ENCODE peak calls at places on chromosomes 3 and 15, in six cellular contexts. R, E, B, A, G and Q are unnamed samples.

GRCh38 chr3:172106989-172107388 is 67.6 kb downstream of the FNDC3B start:
- DNase-seq in R (no peak), E (no peak), B (no peak), A (no peak), G (no peak), Q (peak; percentile 60)

GRCh38 chr3:83843716-83844115 is 1115.1 kb upstream of the CADM2 start:
- DNase-seq in R (peak; percentile 62), E (no peak), B (no peak), A (no peak), G (no peak), Q (no peak)

GRCh38 chr3:43923101-43923979 is 232.6 kb downstream of the ABHD5 start:
- DNase-seq in R (no peak), E (no peak), B (no peak), A (no peak), G (no peak), Q (no peak)

GRCh38 chr3:182710557-182711157 is 82.6 kb upstream of the ATP11B start:
- DNase-seq in R (peak; percentile 23), E (no peak), B (peak; percentile 39), A (no peak), G (no peak), Q (no peak)

GRCh38 chr3:42557849-42558248 is 23.9 kb downstream of the SEC22C start:
- DNase-seq in R (no peak), E (no peak), B (no peak), A (no peak), G (no peak), Q (no peak)

GRCh38 chr3:149120051-149120972 is 9.1 kb upstream of the HPS3 start:
- DNase-seq in R (peak; percentile 81), E (no peak), B (peak; percentile 85), A (peak; percentile 41), G (no peak), Q (no peak)

GRCh38 chr3:81726735-81727134 is 34.7 kb downstream of the GBE1 start:
- DNase-seq in R (peak; percentile 43), E (no peak), B (peak; percentile 64), A (no peak), G (no peak), Q (no peak)

GRCh38 chr3:142235690-142236089 is 10.3 kb upstream of the GK5 start:
- DNase-seq in R (no peak), E (no peak), B (no peak), A (no peak), G (no peak), Q (no peak)

GRCh38 chr15:67542462-67543347 is at the start of gene MAP2K5:
- DNase-seq in R (peak; percentile 69), E (peak; percentile 95), B (peak; percentile 77), A (peak; percentile 90), G (no peak), Q (peak; percentile 88)

GRCh38 chr15:100761253-100761935 is 118.2 kb upstream of the ALDH1A3 start:
- DNase-seq in R (no peak), E (no peak), B (no peak), A (no peak), G (no peak), Q (no peak)

GRCh38 chr3:141878812-141879211 is 2.4 kb downstream of the ATP1B3 start:
- DNase-seq in R (peak; percentile 36), E (no peak), B (peak; percentile 65), A (peak; percentile 21), G (no peak), Q (no peak)

GRCh38 chr15:75649045-75649761 is 1.5 kb downstream of the SNX33 start:
- DNase-seq in R (no peak), E (peak; percentile 50), B (no peak), A (no peak), G (no peak), Q (no peak)

GRCh38 chr15:75646944-75647364 is 758 bp upstream of the SNX33 start:
- DNase-seq in R (no peak), E (peak; percentile 74), B (no peak), A (no peak), G (no peak), Q (peak; percentile 63)

GRCh38 chr15:75647370-75648155 is at the start of gene SNX33:
- DNase-seq in R (peak; percentile 91), E (peak; percentile 90), B (peak; percentile 94), A (peak; percentile 85), G (no peak), Q (peak; percentile 82)

GRCh38 chr15:75649848-75650247 is 2.1 kb downstream of the SNX33 start:
- DNase-seq in R (no peak), E (no peak), B (no peak), A (no peak), G (no peak), Q (no peak)

GRCh38 chr15:75648156-75649000 is 666 bp downstream of the SNX33 start:
- DNase-seq in R (peak; percentile 56), E (peak; percentile 73), B (peak; percentile 63), A (peak; percentile 37), G (no peak), Q (peak; percentile 48)
- TF ChIP-seq CTCF in R (no peak), E (no peak), B (no peak), A (no peak), G (no peak), Q (no peak)

GRCh38 chr3:161914703-161915102 is 418.1 kb downstream of the OTOL1 start:
- DNase-seq in R (peak; percentile 82), E (no peak), B (peak; percentile 75), A (peak; percentile 43), G (no peak), Q (no peak)
- TF ChIP-seq CTCF in R (peak; percentile 73), E (no peak), B (peak; percentile 62), A (no peak), G (peak; percentile 72), Q (no peak)

DNA sequence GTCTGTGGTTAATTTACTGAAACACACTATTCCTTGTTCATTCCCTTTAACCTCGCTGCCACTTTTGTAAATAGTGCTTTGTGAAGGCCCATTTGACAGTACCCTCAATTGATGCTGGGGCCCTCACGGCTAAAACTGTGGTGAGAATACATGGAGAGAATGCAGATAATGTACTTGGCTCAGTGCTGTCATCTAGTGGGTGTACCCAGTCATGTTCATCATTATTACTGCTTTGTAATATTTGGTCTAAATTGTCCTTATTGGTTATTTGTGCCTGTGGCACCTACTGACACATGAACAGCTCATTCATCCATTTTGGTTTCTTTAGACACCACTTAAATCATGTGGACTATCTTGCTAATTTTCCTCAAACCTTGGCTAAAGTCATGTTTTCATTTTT is 543.6 kb downstream of the EDEM1 start:
- DNase-seq in R (no peak), E (no peak), B (no peak), A (no peak), G (no peak), Q (no peak)
- TF ChIP-seq CTCF in R (peak; percentile 5), E (no peak), B (no peak), A (no peak), G (no peak), Q (no peak)

GRCh38 chr3:13107661-13108060 is 34.4 kb upstream of the IQSEC1 start:
- DNase-seq in R (no peak), E (peak; percentile 52), B (no peak), A (no peak), G (no peak), Q (no peak)
- TF ChIP-seq CTCF in R (no peak), E (no peak), B (no peak), A (no peak), G (no peak), Q (no peak)

GRCh38 chr3:128914966-128915645 is 35.7 kb downstream of the ACAD9 start:
- DNase-seq in R (no peak), E (no peak), B (no peak), A (no peak), G (no peak), Q (no peak)

GRCh38 chr3:128919988-128920387 is 40.6 kb downstream of the ACAD9 start:
- DNase-seq in R (no peak), E (no peak), B (no peak), A (no peak), G (no peak), Q (no peak)

GRCh38 chr3:128922804-128923459 is 43.5 kb downstream of the ACAD9 start:
- DNase-seq in R (no peak), E (no peak), B (no peak), A (no peak), G (no peak), Q (no peak)

GRCh38 chr3:128911911-128912310 is 32.5 kb downstream of the ACAD9 start:
- DNase-seq in R (no peak), E (no peak), B (no peak), A (no peak), G (no peak), Q (no peak)

DNA sequence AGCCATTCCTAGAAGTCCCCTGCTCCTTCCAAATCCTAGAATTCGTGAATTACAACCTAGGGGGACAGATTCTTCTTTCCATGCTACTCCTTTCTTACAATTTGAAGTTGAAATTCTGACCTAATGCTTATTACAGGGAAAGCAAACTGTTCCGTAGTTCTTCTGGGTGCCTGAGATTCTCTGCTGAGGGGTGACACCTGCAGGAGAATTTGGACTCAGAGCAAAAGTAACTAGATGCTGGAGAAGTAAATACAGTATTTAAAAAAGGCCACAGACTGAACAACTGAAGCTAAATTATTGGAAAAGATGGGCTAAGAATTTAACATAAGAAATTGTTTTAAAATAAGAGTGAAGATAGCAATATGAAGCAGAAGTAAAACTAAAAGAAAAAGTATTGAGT is 37.9 kb downstream of the ACAD9 start:
- DNase-seq in R (no peak), E (no peak), B (peak; percentile 13), A (no peak), G (no peak), Q (no peak)
- TF ChIP-seq CTCF in R (peak; percentile 2), E (no peak), B (no peak), A (no peak), G (no peak), Q (no peak)

DNA sequence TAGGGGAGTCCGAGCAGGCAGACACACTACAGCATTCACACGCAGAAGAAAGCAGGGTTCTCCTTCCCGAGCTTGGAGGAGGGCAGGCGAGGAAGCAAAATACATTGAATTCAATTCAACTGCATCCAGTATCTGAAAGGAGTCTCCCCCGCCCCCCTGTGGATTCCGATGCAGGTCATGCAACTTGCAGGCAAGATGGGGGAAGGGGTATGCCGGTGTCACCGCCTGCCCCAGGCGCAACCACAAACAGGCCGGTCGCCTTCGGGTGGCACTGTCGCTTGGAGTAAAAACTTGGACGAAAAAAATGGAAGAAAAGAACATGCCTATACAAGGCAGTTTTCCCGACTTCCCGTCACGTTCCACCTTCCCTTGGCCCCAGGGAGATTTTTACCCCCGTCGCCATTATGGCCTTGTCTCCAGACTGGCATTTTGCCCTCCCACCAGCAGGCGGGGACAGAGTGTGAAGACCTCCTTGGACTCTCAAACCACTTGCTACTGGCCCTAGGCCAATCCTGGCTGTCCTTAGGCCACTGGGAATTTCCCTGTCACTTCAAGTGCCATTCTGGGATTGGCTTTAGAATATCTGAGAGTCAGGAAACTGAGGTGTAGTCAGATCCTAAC is 1.6 kb upstream of the NTRK3 start:
- DNase-seq in R (no peak), E (peak; percentile 29), B (no peak), A (no peak), G (no peak), Q (no peak)
- TF ChIP-seq CTCF in R (peak; percentile 37), E (no peak), B (peak; percentile 27), A (no peak), G (no peak), Q (no peak)

DNA sequence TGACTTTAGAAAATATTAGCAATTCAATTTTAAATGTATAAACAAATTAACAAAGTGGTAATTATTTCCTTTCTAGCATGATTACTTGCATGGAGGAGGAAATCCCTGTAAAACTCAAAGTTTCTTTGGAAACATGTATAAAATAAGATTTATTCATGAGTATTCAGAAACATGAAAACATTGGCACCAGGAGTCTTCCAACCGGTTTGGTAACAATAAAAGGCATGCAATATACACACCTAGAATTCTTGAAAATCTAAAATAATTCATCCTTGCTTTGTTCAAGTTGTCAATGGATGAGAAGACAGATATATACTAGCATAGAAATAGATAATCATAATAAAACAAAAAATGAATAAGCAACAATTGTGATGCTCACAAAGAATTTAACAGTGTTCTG is 76.4 kb downstream of the ZPLD1 start:
- DNase-seq in R (no peak), E (no peak), B (no peak), A (no peak), G (no peak), Q (no peak)
- TF ChIP-seq CTCF in R (no peak), E (no peak), B (no peak), A (no peak), G (no peak), Q (no peak)